ENCODE peak calls at places on chromosomes 4 and X, in five cellular contexts. Q is AG04449, R is WERI-Rb-1, G is fibroblast of mammary gland, Y is right atrium auricular region. E is an unnamed sample.

GRCh38 chrX:133473451-133473850 is 58.2 kb upstream of the GPC4 start:
- DNase-seq in Q (no peak), R (no peak), G (peak), Y (no peak), E (no peak)

GRCh38 chr4:23630110-23630509 is 259.7 kb downstream of the PPARGC1A start:
- DNase-seq in Q (no peak), R (no peak), G (no peak), Y (no peak), E (no peak)

GRCh38 chr4:7222521-7222920 is 30.2 kb downstream of the SORCS2 start:
- DNase-seq in Q (no peak), R (no peak), G (no peak), Y (no peak), E (no peak)

GRCh38 chr4:149961876-149962597 is 116.2 kb upstream of the DCLK2 start:
- DNase-seq in Q (peak), R (no peak), G (peak), Y (no peak), E (no peak)

GRCh38 chr4:14386196-14386595 is 616.1 kb upstream of the CPEB2 start:
- DNase-seq in Q (no peak), R (no peak), G (peak), Y (no peak), E (no peak)

GRCh38 chr4:76867880-76868655 is 29.9 kb downstream of the SOWAHB start:
- DNase-seq in Q (no peak), R (peak), G (no peak), Y (no peak), E (no peak)

GRCh38 chrX:151974336-151975227 is at the start of gene GABRE:
- DNase-seq in Q (no peak), R (peak), G (peak), Y (no peak), E (no peak)

GRCh38 chrX:96909291-96909690 is 25.6 kb downstream of the RPA4 start:
- DNase-seq in Q (no peak), R (no peak), G (peak), Y (no peak), E (no peak)

GRCh38 chrX:132092439-132093065 is 35.3 kb downstream of the FRMD7 start:
- DNase-seq in Q (no peak), R (peak), G (peak), Y (peak), E (peak)

GRCh38 chr4:74623041-74623440 is 171.3 kb downstream of the BTC start:
- DNase-seq in Q (no peak), R (peak), G (peak), Y (no peak), E (no peak)

GRCh38 chr4:185335579-185335978 is 60.1 kb downstream of the LRP2BP start:
- DNase-seq in Q (no peak), R (no peak), G (no peak), Y (no peak), E (no peak)

GRCh38 chr4:87038837-87039715 is 104.3 kb downstream of the AFF1 start:
- DNase-seq in Q (no peak), R (peak), G (peak), Y (peak), E (peak)

GRCh38 chr4:125741825-125742452 is 427.2 kb downstream of the FAT4 start:
- DNase-seq in Q (no peak), R (no peak), G (peak), Y (no peak), E (no peak)

GRCh38 chr4:123408471-123409084 is 12.0 kb downstream of the SPRY1 start:
- DNase-seq in Q (no peak), R (no peak), G (no peak), Y (no peak), E (no peak)

GRCh38 chr4:73520821-73521220 is 39.3 kb downstream of the AFM start:
- DNase-seq in Q (peak), R (peak), G (peak), Y (no peak), E (peak)

GRCh38 chrX:96715412-96715940 is 30.8 kb downstream of the DIAPH2 start:
- DNase-seq in Q (no peak), R (no peak), G (peak), Y (no peak), E (peak)

GRCh38 chr4:73911746-73912145 is 42.6 kb downstream of the CXCL1 start:
- DNase-seq in Q (no peak), R (no peak), G (peak), Y (no peak), E (no peak)

GRCh38 chr4:149322203-149322602 is 493.4 kb downstream of the IQCM start:
- DNase-seq in Q (no peak), R (no peak), G (no peak), Y (no peak), E (no peak)

GRCh38 chr4:2685541-2685940 is 70.6 kb downstream of the TNIP2 start:
- DNase-seq in Q (no peak), R (no peak), G (peak), Y (no peak), E (no peak)

GRCh38 chr4:8043596-8043995 is 103.9 kb upstream of the AFAP1 start:
- DNase-seq in Q (no peak), R (no peak), G (no peak), Y (no peak), E (no peak)

GRCh38 chr4:97513917-97514316 is 629.4 kb downstream of the STPG2 start:
- DNase-seq in Q (no peak), R (no peak), G (no peak), Y (no peak), E (no peak)

GRCh38 chrX:15664487-15665444 is at the start of gene CLTRN:
- DNase-seq in Q (no peak), R (no peak), G (no peak), Y (no peak), E (no peak)

GRCh38 chrX:23344904-23345271 is 10.2 kb downstream of the PTCHD1 start:
- DNase-seq in Q (no peak), R (no peak), G (no peak), Y (no peak), E (no peak)

DNA sequence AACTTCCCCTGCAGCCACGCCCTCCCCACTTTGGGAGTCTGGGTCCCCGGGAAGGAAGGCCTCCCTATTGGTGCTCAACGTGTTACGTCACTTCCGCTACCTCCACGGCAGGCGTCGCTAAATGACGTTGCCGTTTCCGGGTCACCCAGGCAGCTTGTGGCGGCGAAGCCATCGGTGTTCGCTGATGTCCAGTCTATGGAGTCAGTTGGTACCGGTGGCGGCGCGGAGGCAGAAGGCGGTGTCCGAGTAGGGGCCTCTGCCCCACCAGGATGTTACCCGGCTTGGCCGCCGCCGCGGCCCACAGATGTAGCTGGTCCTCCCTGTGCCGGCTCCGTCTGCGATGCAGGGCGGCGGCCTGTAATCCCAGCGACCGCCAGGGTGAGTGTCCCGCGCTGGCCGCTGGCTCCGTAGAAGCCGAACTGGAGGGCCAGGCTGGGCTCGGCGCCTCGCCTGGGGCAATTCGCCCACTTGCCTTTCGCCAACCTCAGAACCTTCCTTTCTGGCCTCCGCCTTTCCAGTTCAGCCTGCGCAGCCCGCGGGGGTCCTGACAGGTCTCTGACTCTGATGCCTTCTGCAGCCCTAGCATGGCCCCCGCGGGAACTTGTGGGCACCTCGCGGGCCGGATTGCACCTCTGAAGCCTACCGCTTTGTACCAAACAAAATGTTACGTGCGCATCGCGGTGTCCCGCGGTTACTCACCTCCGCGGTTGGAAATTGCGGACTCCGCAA is at the start of gene SLC30A9:
- DNase-seq in Q (peak), R (peak), G (peak), Y (peak), E (peak)
- TF ChIP-seq CTCF in Q (peak), R (peak), G (no peak), Y (no peak), E (peak)

DNA sequence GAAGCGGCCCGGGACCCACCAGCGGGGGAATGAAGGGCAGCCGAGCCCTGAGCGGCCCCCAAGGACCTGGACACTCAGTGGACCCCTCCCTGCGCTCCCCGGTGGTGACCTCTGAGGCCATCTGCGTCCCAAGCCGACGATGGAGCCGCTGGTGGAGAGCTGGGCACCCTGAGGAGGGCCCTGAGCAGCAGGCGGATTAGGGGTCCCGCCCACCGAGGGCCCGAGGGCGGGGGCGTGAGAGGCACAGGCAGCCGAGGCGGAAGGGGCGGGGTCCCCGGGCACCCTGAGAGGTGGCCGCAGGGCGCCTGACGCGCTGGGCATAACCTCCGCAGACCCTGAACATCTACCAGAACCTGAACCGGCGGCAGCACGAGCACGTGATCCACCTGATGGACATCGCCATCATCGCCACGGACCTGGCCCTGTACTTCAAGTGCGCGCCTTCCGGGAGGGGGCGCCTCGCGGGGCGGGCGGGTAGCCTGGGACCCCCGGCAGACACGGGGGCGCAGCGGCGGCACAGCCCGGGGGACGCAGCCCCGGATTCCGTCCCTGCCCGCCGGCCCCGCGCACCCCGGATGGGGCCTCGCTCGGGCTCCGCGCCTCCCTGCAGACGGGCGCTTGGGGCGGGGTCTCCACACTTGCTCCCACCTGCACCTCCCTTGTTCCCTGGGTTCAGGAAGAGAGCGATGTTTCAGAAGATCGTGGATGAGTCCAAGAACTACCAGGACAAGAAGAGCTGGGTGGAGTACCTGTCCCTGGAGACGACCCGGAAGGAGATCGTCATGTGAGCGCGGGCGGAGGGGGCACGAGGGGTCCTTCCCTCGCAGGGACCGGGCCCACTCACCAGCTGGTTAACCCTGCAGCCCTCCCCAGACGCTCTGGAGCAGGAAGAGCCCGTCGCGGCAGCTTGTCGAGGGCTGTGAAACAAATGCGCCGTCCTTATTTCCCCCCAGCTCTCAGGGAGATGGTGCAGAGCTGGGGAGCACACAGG is 10.3 kb downstream of the ATP5ME start:
- DNase-seq in Q (no peak), R (peak), G (no peak), Y (no peak), E (no peak)
- H3K4me3 ChIP-seq in Q (peak), R (peak), G (no peak), Y (peak), E (no peak)

DNA sequence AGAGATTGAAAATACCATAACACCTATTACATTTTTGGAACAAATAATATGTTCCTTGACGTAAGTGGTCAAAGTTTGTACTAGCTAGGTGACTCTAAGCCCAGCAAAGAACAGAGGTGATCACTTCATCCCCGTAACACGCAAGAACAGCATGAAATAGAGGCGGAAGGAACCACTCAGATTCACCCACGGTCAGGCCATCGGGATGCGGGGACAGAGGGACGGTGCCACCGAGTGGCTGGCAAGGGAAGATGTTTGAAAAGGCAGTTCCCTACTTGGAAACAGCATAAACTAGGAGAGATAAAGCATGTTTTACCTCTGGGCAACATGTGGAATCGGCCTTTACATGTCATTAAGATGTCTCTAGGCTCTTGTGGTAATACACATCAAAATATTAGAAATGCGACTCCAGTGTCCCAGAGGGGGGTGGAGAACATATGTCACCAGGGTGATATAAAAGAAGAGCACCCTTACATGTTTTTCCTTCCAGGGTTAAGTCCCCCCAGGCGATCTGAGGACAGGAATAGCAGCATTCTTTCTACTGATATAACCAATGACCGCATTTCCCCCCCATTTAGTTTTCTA is 84.0 kb downstream of the PHKA2 start:
- DNase-seq in Q (no peak), R (peak), G (peak), Y (no peak), E (no peak)
- TF ChIP-seq CTCF in Q (no peak), R (peak), G (peak), Y (no peak), E (peak)

GRCh38 chrX:83535417-83536244 is 27.5 kb downstream of the POU3F4 start:
- DNase-seq in Q (no peak), R (no peak), G (no peak), Y (no peak), E (no peak)
- H3K4me3 ChIP-seq in Q (no peak), R (no peak), G (no peak), Y (no peak), E (no peak)

DNA sequence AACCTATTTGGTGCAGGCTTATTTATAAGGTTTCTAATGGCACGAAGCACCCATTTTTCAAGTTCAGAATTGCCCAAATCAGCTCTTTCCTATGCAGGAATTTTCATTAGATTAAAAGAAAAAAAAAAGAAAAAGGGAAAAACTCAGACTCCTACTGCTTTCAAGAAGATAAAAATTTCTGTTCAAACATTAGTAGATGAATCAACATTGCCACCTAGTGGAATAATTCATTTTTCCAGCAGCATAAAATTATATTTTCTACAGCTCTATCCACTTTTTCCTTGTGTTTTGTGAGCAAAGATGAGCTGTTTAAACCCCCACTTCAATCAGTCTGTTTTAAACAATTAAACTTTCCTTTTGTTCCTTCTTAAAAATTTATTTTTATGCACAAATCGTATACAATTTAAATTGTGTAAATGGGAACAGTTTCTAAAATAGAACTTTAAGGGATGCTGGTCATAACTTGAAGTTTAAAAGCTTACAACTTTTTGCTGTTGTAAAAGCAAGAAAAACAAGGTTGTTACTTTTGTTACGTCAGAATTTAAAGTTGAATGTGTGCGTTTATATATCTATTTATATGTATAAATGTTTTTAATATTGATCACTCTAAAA is 309.8 kb downstream of the ARAP2 start:
- DNase-seq in Q (no peak), R (no peak), G (peak), Y (no peak), E (no peak)
- TF ChIP-seq CTCF in Q (no peak), R (no peak), G (peak), Y (no peak), E (peak)

DNA sequence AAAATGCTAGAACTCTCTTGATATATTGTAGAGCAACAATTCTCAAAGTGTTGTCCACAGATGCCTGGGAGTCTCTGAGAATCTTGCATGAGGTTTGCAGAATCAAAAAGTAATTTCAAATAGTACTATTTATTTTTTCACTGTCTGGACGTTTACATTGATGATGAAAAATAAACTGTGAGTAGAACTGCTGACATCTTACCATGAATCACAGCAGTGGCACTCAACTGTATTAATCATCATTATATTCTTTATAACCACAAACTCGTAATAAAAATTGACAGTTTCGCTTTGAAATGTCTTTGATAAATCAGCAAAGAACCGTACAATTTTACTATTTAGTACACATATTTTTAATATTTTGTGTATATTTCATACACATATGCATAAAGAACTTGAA is 94.5 kb downstream of the NAF1 start:
- DNase-seq in Q (no peak), R (no peak), G (no peak), Y (no peak), E (no peak)
- H3K4me3 ChIP-seq in Q (no peak), R (no peak), G (no peak), Y (no peak), E (no peak)

GRCh38 chr4:4860381-4860802 is 927 bp downstream of the MSX1 start:
- DNase-seq in Q (no peak), R (no peak), G (no peak), Y (no peak), E (no peak)

GRCh38 chr4:4861592-4862551 is 2.4 kb downstream of the MSX1 start:
- DNase-seq in Q (no peak), R (no peak), G (no peak), Y (no peak), E (no peak)

GRCh38 chr4:4859010-4859798 is at the start of gene MSX1:
- DNase-seq in Q (no peak), R (peak), G (peak), Y (peak), E (peak)

GRCh38 chr4:4859799-4860380 is 425 bp downstream of the MSX1 start:
- DNase-seq in Q (no peak), R (no peak), G (peak), Y (no peak), E (no peak)

GRCh38 chr4:4860803-4861591 is 1.5 kb downstream of the MSX1 start:
- DNase-seq in Q (no peak), R (no peak), G (peak), Y (no peak), E (no peak)
- TF ChIP-seq CTCF in Q (peak), R (no peak), G (no peak), Y (no peak), E (peak)

GRCh38 chr4:67575889-67576329 is 17.4 kb downstream of the STAP1 start:
- DNase-seq in Q (no peak), R (no peak), G (no peak), Y (no peak), E (no peak)
- H3K4me3 ChIP-seq in Q (no peak), R (no peak), G (no peak), Y (no peak), E (no peak)

DNA sequence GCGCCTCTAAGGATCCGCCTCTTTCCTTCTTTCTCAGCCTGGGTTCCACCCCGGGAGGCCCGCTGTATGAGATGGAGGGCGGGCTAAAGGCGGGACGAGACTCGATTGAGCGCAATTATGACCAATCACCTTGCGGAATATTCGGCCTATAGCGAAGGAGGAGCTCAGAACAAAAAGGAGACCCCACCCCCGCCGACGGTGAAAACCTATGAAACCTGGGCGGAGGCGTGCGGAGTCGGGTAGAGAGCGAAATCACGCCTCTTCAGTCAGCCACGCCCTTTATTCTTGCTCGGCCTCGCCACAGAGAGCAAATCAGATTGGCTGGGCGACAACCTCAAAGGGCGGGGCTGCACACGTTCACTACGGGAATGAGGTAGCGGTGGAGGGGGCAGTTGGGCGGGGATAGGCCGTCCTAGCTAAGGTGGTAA is 615 bp upstream of the CDK16 start:
- DNase-seq in Q (peak), R (peak), G (peak), Y (peak), E (peak)
- TF ChIP-seq CTCF in Q (no peak), R (no peak), G (no peak), Y (no peak), E (no peak)

E was measured in AG09309.